ENCODE peak calls at places on chromosomes 12 and 14, in nine cellular contexts. R is NCI-H2107; F is effector CD8-positive, alpha-beta T cell; A is M059J; H is left lobe of liver; T is stimulated activated CD4-positive, alpha-beta T cell treated with anti-CD3 and anti-CD28 coated beads, Interleukin-15, amount 100 ng/mL, for 24 hours; G is iPS-NIHi11; Z is RWPE1; V is SK-N-MC. J is an unnamed sample.

GRCh38 chr12:100375023-100375737 is 18.3 kb downstream of the SLC17A8 start:
- DNase-seq in G (no peak), V (no peak), F (no peak), R (peak), Z (no peak), H (no peak), A (peak), T (no peak), J (no peak)

GRCh38 chr14:49249022-49249421 is 337.2 kb downstream of the RPS29 start:
- DNase-seq in T (no peak), V (no peak), G (no peak), F (no peak), H (no peak), A (peak), Z (peak), R (no peak), J (no peak)

GRCh38 chr12:107929436-107929835 is 154.9 kb downstream of the ASCL4 start:
- DNase-seq in G (peak), F (no peak), A (peak), Z (peak), T (no peak), H (no peak), V (peak), R (no peak), J (no peak)

GRCh38 chr14:52013984-52014600 is 24.7 kb downstream of the RTRAF start:
- DNase-seq in A (no peak), G (peak), F (no peak), R (no peak), H (no peak), Z (no peak), T (peak), V (no peak), J (peak)

GRCh38 chr14:102279688-102280348 is 25.1 kb downstream of the MOK start:
- DNase-seq in A (peak), V (no peak), Z (peak), G (no peak), H (no peak), T (peak), F (no peak), R (no peak), J (peak)

GRCh38 chr14:20782280-20782890 is 1.3 kb downstream of the RNASE6 start:
- DNase-seq in V (no peak), H (no peak), F (no peak), T (no peak), R (no peak), A (no peak), Z (no peak), G (no peak), J (peak)

GRCh38 chr12:80946591-80946990 is 8.9 kb upstream of the LIN7A start:
- DNase-seq in R (no peak), H (no peak), F (no peak), A (peak), V (no peak), G (no peak), T (no peak), Z (no peak), J (no peak)

GRCh38 chr12:9902539-9903228 is 21.4 kb downstream of the KLRF2 start:
- DNase-seq in F (no peak), H (no peak), T (no peak), A (no peak), G (no peak), Z (no peak), R (no peak), V (no peak), J (no peak)

GRCh38 chr12:43289412-43289811 is 262.6 kb downstream of the ADAMTS20 start:
- DNase-seq in V (no peak), G (no peak), H (no peak), T (no peak), F (no peak), Z (no peak), R (no peak), A (peak), J (no peak)

GRCh38 chr14:22849212-22849819 is 12.9 kb downstream of the MMP14 start:
- DNase-seq in H (no peak), F (no peak), A (peak), R (no peak), T (no peak), G (no peak), V (no peak), Z (peak), J (no peak)

GRCh38 chr14:75267141-75267601 is 11.5 kb upstream of the FOS start:
- DNase-seq in H (no peak), Z (no peak), F (no peak), T (no peak), R (no peak), V (no peak), G (no peak), A (peak), J (no peak)

GRCh38 chr12:104668274-104668718 is 211.5 kb downstream of the CHST11 start:
- DNase-seq in T (no peak), R (no peak), A (no peak), G (no peak), V (no peak), H (no peak), Z (no peak), F (no peak), J (no peak)

GRCh38 chr12:47364251-47364650 is 284.5 kb upstream of the AMIGO2 start:
- DNase-seq in F (no peak), T (no peak), Z (no peak), R (no peak), G (no peak), H (no peak), A (no peak), V (peak), J (no peak)

GRCh38 chr12:132282031-132282949 is 47.1 kb downstream of the GALNT9 start:
- DNase-seq in G (no peak), T (no peak), A (no peak), V (no peak), F (no peak), H (no peak), R (no peak), Z (no peak), J (no peak)

J was measured in dermis microvascular lymphatic vessel endothelial cell.